ENCODE peak calls at places on chromosomes 12 and 14, in five cellular contexts. A is A549, G is IMR-90, U is K562, H is HepG2. J is an unnamed sample.

GRCh38 chr14:76488551-76488950 is 112.6 kb downstream of the ESRRB start:
- DNase-seq in H (no peak), A (no peak), G (no peak), U (no peak), J (no peak)

GRCh38 chr12:67517181-67517887 is 131.2 kb upstream of the DYRK2 start:
- DNase-seq in A (peak), G (no peak), U (peak), H (no peak), J (no peak)

GRCh38 chr12:68855111-68855510 is 47.1 kb downstream of the MDM2 start:
- DNase-seq in H (no peak), G (no peak), U (no peak), A (no peak), J (no peak)

GRCh38 chr12:54222609-54223008 is 33.8 kb upstream of the SMUG1 start:
- DNase-seq in U (no peak), H (no peak), G (peak), A (peak), J (no peak)

GRCh38 chr12:114013601-114014345 is 47.6 kb upstream of the RBM19 start:
- DNase-seq in U (peak), H (peak), A (no peak), G (peak), J (peak)

GRCh38 chr12:54337280-54337842 is 12.4 kb downstream of the COPZ1 start:
- DNase-seq in H (peak), G (no peak), U (peak), A (no peak), J (no peak)

GRCh38 chr14:91144425-91145145 is 30.7 kb downstream of the DGLUCY start:
- DNase-seq in H (no peak), U (no peak), A (no peak), G (peak), J (no peak)

GRCh38 chr12:111314949-111315539 is 53.9 kb downstream of the PHETA1 start:
- DNase-seq in A (no peak), H (no peak), G (no peak), U (no peak), J (no peak)

GRCh38 chr14:23054000-23054811 is 3.1 kb downstream of the CDH24 start:
- DNase-seq in H (no peak), A (no peak), U (peak), G (no peak), J (no peak)

GRCh38 chr12:73341559-73342247 is 1069.5 kb downstream of the TRHDE start:
- DNase-seq in A (no peak), U (no peak), G (no peak), H (no peak), J (no peak)

GRCh38 chr14:22428681-22429315 is 160.2 kb downstream of the DAD1 start:
- DNase-seq in G (peak), H (no peak), U (peak), A (no peak), J (no peak)

GRCh38 chr14:51039285-51039684 is 55.6 kb downstream of the TRIM9 start:
- DNase-seq in A (no peak), G (no peak), H (no peak), U (no peak), J (no peak)

GRCh38 chr12:117365072-117365616 is 3.7 kb upstream of the NOS1 start:
- DNase-seq in A (no peak), H (no peak), G (no peak), U (no peak), J (no peak)

GRCh38 chr12:31860401-31860800 is 98.8 kb upstream of the RESF1 start:
- DNase-seq in U (no peak), H (peak), G (no peak), A (no peak), J (no peak)

GRCh38 chr12:5864913-5865312 is 80.1 kb downstream of the ANO2 start:
- DNase-seq in H (no peak), A (no peak), G (no peak), U (no peak), J (no peak)
- TF ChIP-seq MAFK in H (no peak), A (no peak), G (no peak), U (no peak), J (no peak)

DNA sequence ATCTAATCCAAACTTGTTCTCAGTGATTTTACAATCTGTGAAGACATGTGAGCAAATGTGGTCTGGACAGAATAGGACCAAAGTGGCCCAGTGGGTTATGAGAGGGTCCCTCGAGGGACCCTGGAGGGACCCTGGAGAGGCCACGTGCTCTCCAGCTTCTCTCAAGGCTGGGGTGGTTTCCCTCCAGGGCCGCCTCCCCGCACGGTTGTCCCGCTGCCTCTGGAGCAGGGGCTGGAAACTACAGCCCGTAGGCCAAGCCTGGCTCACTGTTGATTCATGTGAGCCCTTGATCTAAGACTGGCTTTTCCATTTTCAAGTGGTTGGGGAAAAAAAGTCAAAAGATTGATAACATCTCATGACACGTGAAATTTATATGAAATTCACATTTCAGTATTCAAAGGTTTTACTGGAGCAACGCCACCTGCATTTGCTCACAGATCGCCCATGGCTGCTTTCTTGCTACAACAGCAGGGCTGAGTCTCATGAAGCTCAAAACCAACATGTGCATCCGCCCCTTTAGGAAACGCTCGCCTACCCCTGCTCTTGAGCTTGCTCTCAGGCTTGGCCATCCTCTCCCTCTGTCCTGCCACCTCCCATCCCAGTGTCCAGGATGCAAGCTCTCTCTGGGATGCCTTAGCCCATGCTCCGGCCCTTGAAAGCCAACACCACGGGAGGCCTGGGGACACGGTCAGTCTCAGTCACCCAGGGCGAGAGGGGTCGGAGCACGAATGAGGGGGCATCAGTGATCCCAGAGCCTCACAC is 12.1 kb upstream of the LRTM2 start:
- DNase-seq in H (no peak), A (no peak), U (no peak), G (no peak), J (no peak)
- TF ChIP-seq RFX5 in H (no peak), A (no peak), U (no peak), G (no peak), J (no peak)

DNA sequence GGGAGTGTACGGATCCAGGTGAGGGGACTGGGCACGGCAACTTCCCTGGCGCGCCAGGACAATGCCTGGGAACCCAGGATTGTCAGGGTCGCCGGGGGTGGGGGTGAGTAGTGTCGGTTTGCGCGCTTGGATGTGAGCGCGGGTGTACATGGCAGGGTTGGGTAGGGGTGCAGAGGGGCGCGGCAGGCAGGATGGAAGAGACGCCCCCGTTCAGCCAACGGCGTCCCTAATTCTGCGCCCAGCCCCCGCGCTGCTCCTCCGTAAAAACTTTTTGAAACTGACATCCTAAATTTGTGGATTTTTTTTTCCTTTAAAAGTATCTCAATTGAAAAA is 3.1 kb downstream of the DIO3 start:
- DNase-seq in H (no peak), G (no peak), A (no peak), U (no peak), J (no peak)
- TF ChIP-seq MAFK in H (no peak), G (no peak), A (no peak), U (no peak), J (no peak)

GRCh38 chr12:106681210-106681609 is 93.3 kb upstream of the RIC8B start:
- DNase-seq in G (no peak), H (no peak), A (no peak), U (no peak), J (peak)

GRCh38 chr12:106685381-106685780 is 89.1 kb upstream of the RIC8B start:
- DNase-seq in G (no peak), H (no peak), A (no peak), U (no peak), J (no peak)

GRCh38 chr12:106684497-106684896 is 90.0 kb upstream of the RIC8B start:
- DNase-seq in A (no peak), H (no peak), U (no peak), G (no peak), J (peak)

GRCh38 chr12:106680280-106680679 is 94.2 kb upstream of the RIC8B start:
- DNase-seq in U (no peak), H (no peak), G (no peak), A (no peak), J (no peak)

GRCh38 chr12:106682594-106683234 is 91.8 kb upstream of the RIC8B start:
- DNase-seq in U (peak), G (peak), A (no peak), H (peak), J (peak)
- TF ChIP-seq RFX5 in U (no peak), G (no peak), A (no peak), H (no peak), J (no peak)